ENCODE peak calls at places on chromosome 2, in nine cellular contexts. I is GM12864, O is stomach, V is mammary epithelial cell, H is endothelial cell of umbilical vein, X is H1, M is AG04449, C is pancreas, R is mesothelial cell of epicardium. G is an unnamed sample.

GRCh38 chr2:46076251-46076650 is 221.0 kb upstream of the EPAS1 start:
- DNase-seq in I (no peak), O (no peak), V (no peak), H (peak), X (no peak), M (no peak), C (no peak), R (no peak), G (no peak)

GRCh38 chr2:134142903-134143302 is 111.0 kb upstream of the MGAT5 start:
- DNase-seq in I (no peak), O (no peak), V (peak), H (peak), X (no peak), M (no peak), C (no peak), R (no peak), G (no peak)

GRCh38 chr2:151095463-151095862 is 166.2 kb downstream of the RBM43 start:
- DNase-seq in I (no peak), O (no peak), V (peak), H (no peak), X (no peak), M (no peak), C (no peak), R (no peak), G (no peak)

GRCh38 chr2:229287836-229288235 is 16.7 kb upstream of the PID1 start:
- DNase-seq in I (no peak), O (no peak), V (no peak), H (no peak), X (no peak), M (no peak), C (no peak), R (no peak), G (no peak)

GRCh38 chr2:72993147-72993546 is 75.8 kb downstream of the EMX1 start:
- DNase-seq in I (no peak), O (peak), V (no peak), H (peak), X (peak), M (no peak), C (no peak), R (peak), G (peak)

GRCh38 chr2:138787053-138787666 is 7.0 kb upstream of the NXPH2 start:
- DNase-seq in I (no peak), O (no peak), V (peak), H (peak), X (no peak), M (no peak), C (no peak), R (no peak), G (no peak)

GRCh38 chr2:222318026-222318711 is 19.4 kb upstream of the PAX3 start:
- DNase-seq in I (no peak), O (peak), V (peak), H (peak), X (peak), M (no peak), C (no peak), R (peak), G (no peak)

GRCh38 chr2:72892506-72893173 is 5.4 kb downstream of the SPR start:
- DNase-seq in I (no peak), O (peak), V (peak), H (peak), X (peak), M (no peak), C (peak), R (no peak), G (no peak)

GRCh38 chr2:109217362-109218086 is 88.5 kb downstream of the SH3RF3 start:
- DNase-seq in I (no peak), O (no peak), V (peak), H (peak), X (no peak), M (peak), C (no peak), R (no peak), G (no peak)

GRCh38 chr2:949894-950626 is 589 bp upstream of the SNTG2 start:
- DNase-seq in I (no peak), O (no peak), V (no peak), H (no peak), X (peak), M (no peak), C (no peak), R (no peak), G (no peak)

GRCh38 chr2:144414324-144414845 is 105.5 kb downstream of the ZEB2 start:
- DNase-seq in I (peak), O (no peak), V (peak), H (no peak), X (no peak), M (peak), C (no peak), R (no peak), G (no peak)

GRCh38 chr2:241081190-241081642 is 20.9 kb downstream of the MTERF4 start:
- DNase-seq in I (no peak), O (no peak), V (no peak), H (no peak), X (no peak), M (no peak), C (no peak), R (no peak), G (no peak)

GRCh38 chr2:172817411-172817810 is 81.8 kb downstream of the RAPGEF4 start:
- DNase-seq in I (no peak), O (no peak), V (no peak), H (no peak), X (no peak), M (no peak), C (no peak), R (no peak), G (no peak)

GRCh38 chr2:181988154-181988924 is 2.7 kb downstream of the PPP1R1C start:
- DNase-seq in I (no peak), O (no peak), V (no peak), H (no peak), X (no peak), M (no peak), C (no peak), R (no peak), G (no peak)

GRCh38 chr2:200063155-200063554 is 107.8 kb downstream of the MAIP1 start:
- DNase-seq in I (no peak), O (no peak), V (no peak), H (no peak), X (no peak), M (no peak), C (no peak), R (no peak), G (no peak)

GRCh38 chr2:98317214-98317613 is 29.0 kb upstream of the CNGA3 start:
- DNase-seq in I (no peak), O (no peak), V (no peak), H (no peak), X (no peak), M (no peak), C (no peak), R (no peak), G (no peak)

GRCh38 chr2:160482673-160483072 is 10.9 kb downstream of the RBMS1 start:
- DNase-seq in I (no peak), O (no peak), V (no peak), H (no peak), X (no peak), M (no peak), C (no peak), R (no peak), G (no peak)

GRCh38 chr2:36618381-36618780 is 20.4 kb upstream of the FEZ2 start:
- DNase-seq in I (peak), O (no peak), V (peak), H (peak), X (peak), M (no peak), C (no peak), R (no peak), G (no peak)

GRCh38 chr2:218291934-218292699 is at the start of gene TMBIM1:
- DNase-seq in I (no peak), O (peak), V (peak), H (peak), X (peak), M (no peak), C (peak), R (peak), G (peak)

GRCh38 chr2:98036349-98037000 is 40.7 kb upstream of the TMEM131 start:
- DNase-seq in I (no peak), O (peak), V (no peak), H (no peak), X (no peak), M (no peak), C (no peak), R (no peak), G (no peak)

GRCh38 chr2:54588244-54588899 is 132.2 kb downstream of the SPTBN1 start:
- DNase-seq in I (no peak), O (no peak), V (no peak), H (no peak), X (no peak), M (no peak), C (no peak), R (no peak), G (no peak)

GRCh38 chr2:224938670-224939309 is 103.5 kb downstream of the DOCK10 start:
- DNase-seq in I (no peak), O (no peak), V (no peak), H (peak), X (no peak), M (no peak), C (no peak), R (no peak), G (no peak)

GRCh38 chr2:105038383-105039061 is 653 bp downstream of the MRPS9 start:
- DNase-seq in I (no peak), O (no peak), V (peak), H (no peak), X (no peak), M (no peak), C (peak), R (no peak), G (no peak)

GRCh38 chr2:120221616-120222015 is 1.6 kb downstream of the TMEM185B start:
- DNase-seq in I (no peak), O (no peak), V (no peak), H (no peak), X (no peak), M (no peak), C (no peak), R (no peak), G (no peak)

GRCh38 chr2:210998334-210998733 is 441.9 kb downstream of the CPS1 start:
- DNase-seq in I (no peak), O (no peak), V (no peak), H (no peak), X (no peak), M (no peak), C (no peak), R (no peak), G (no peak)
- TF ChIP-seq CTCF in I (no peak), O (no peak), V (no peak), H (no peak), X (no peak), M (no peak), C (no peak), R (no peak), G (no peak)

GRCh38 chr2:232592687-232593407 is 40.6 kb upstream of the EFHD1 start:
- DNase-seq in I (no peak), O (no peak), V (peak), H (peak), X (no peak), M (peak), C (no peak), R (no peak), G (peak)
- TF ChIP-seq CTCF in I (no peak), O (no peak), V (peak), H (no peak), X (no peak), M (peak), C (no peak), R (no peak), G (no peak)

GRCh38 chr2:85162746-85163301 is 29.6 kb downstream of the TCF7L1 start:
- DNase-seq in I (no peak), O (no peak), V (no peak), H (no peak), X (no peak), M (no peak), C (no peak), R (no peak), G (peak)
- TF ChIP-seq CTCF in I (no peak), O (no peak), V (no peak), H (no peak), X (no peak), M (no peak), C (no peak), R (no peak), G (no peak)

DNA sequence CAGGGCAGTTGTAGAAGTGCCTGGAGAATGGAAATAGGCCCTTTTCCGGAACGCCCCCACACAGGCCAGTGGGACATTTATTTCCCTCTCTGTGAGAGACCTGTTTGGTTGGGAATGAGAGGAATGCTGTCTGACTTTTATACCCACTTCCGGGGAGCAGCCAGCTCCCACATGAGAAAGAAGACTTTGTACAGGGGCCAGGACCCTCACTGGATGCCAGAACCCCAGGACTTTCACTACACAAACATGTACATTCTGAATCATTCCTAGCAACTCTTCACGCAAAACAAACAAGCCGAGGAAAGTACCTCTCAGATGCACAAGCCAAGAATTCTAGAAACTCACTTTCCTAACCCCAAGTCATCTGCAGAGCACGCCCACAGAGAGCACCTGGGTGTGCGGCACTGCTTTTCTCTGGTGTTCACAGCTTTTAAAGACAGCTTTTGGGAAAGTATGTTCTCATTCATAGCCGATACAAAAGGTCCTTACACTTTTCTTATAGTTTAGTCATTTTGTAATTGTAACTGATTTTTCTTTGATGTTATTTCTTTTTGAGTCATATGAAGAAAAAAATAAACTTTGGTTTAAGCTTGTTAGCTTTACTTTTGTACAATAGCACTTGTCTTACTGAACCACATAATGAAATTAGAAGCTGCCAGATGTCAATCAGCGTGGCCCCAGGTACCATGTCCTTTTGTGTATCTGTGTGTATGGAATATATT is 856.1 kb upstream of the ID2 start:
- DNase-seq in I (peak), O (no peak), V (peak), H (no peak), X (no peak), M (no peak), C (no peak), R (no peak), G (no peak)
- TF ChIP-seq CTCF in I (no peak), O (no peak), V (no peak), H (no peak), X (no peak), M (no peak), C (no peak), R (no peak), G (no peak)

DNA sequence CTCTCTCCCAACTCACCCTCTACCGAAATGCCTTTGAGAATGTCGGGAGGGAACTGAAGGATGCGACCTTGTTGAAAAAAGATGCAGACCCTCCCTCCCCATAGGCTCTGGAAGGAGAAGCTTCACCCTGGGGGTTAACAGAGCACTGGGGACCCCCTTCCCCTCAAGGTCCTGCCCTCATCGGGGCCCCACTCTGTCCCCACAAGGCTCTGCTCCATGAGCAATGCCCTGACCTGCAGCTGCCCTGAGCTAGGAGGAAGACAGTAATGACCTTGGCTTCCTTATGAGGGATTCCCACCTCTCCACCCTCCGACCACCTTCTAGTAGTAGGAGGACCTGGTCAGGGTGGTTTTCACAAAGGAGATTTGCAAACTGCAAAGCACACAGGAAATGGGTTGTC is 44.4 kb upstream of the HPCAL1 start:
- DNase-seq in I (no peak), O (no peak), V (no peak), H (no peak), X (no peak), M (no peak), C (no peak), R (no peak), G (peak)
- TF ChIP-seq CTCF in I (no peak), O (no peak), V (no peak), H (no peak), X (no peak), M (no peak), C (no peak), R (no peak), G (no peak)

DNA sequence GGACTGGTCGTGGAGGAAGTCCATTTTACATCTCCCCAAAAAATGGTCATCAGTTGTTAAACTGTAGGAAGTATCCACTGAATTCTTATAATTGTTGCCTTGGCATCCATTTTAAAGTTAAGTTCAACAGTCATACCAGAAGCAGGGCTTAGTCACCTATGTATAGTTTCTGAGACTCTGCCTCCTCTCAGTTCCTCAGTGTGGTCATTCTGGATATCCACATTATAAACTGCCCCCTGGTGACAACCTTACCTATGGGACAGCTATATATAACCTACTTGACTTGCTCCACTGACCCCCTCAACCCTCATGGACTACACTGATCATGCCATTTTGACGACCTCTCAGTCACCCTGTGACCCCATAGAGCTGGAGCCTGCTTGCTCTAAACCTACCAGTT is 617.0 kb downstream of the LRP1B start:
- DNase-seq in I (peak), O (no peak), V (no peak), H (no peak), X (no peak), M (no peak), C (no peak), R (no peak), G (no peak)
- TF ChIP-seq CTCF in I (no peak), O (no peak), V (no peak), H (no peak), X (no peak), M (no peak), C (no peak), R (no peak), G (no peak)

GRCh38 chr2:178506524-178506923 is 26.3 kb downstream of the PLEKHA3 start:
- DNase-seq in I (no peak), O (no peak), V (no peak), H (no peak), X (no peak), M (no peak), C (no peak), R (no peak), G (no peak)
- TF ChIP-seq CTCF in I (no peak), O (no peak), V (no peak), H (no peak), X (no peak), M (no peak), C (no peak), R (no peak), G (no peak)

DNA sequence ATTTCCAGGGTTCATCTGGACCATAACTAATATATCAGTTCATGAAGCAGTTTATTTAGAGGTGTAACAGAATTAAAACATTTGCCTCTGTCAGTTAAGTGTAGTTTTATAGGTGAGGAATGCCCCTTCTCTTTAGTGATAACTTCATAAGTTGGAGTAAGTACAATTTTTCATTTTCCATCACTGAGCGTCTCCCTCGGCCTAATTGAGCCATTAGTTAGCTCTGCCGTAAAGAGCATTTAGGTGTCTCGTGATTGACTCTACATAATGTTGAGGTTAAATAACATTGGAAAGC is 88.4 kb downstream of the UGGT1 start:
- DNase-seq in I (no peak), O (no peak), V (no peak), H (no peak), X (no peak), M (no peak), C (no peak), R (no peak), G (no peak)
- TF ChIP-seq CTCF in I (no peak), O (no peak), V (no peak), H (no peak), X (no peak), M (no peak), C (no peak), R (no peak), G (no peak)

GRCh38 chr2:9573840-9574239 is 18.2 kb upstream of the ADAM17 start:
- DNase-seq in I (no peak), O (no peak), V (no peak), H (no peak), X (no peak), M (no peak), C (no peak), R (no peak), G (no peak)
- TF ChIP-seq CTCF in I (peak), O (no peak), V (no peak), H (peak), X (no peak), M (peak), C (no peak), R (no peak), G (no peak)

GRCh38 chr2:240000671-240001070 is 24.5 kb downstream of the NDUFA10 start:
- DNase-seq in I (no peak), O (no peak), V (no peak), H (no peak), X (no peak), M (no peak), C (no peak), R (no peak), G (no peak)
- TF ChIP-seq CTCF in I (no peak), O (no peak), V (no peak), H (no peak), X (no peak), M (no peak), C (no peak), R (no peak), G (no peak)